ENCODE peak calls at places on chromosome 15, in seven cellular contexts. J is iris pigment epithelial cell, B is T-helper 2 cell, Q is putamen, G is nucleus accumbens, S is A549, V is RWPE1. Z is an unnamed sample.

GRCh38 chr15:42081463-42081830 is 12.9 kb downstream of the PLA2G4D start:
- DNase-seq in J (no peak), V (no peak), S (no peak), Q (no peak), G (no peak), B (no peak), Z (no peak)

GRCh38 chr15:82174471-82174870 is 88.1 kb downstream of the EFL1 start:
- DNase-seq in G (no peak), J (no peak), B (no peak), V (no peak), Q (no peak), S (no peak), Z (no peak)

GRCh38 chr15:98896802-98897732 is 110.5 kb downstream of the PGPEP1L start:
- DNase-seq in G (no peak), J (peak), Q (no peak), B (no peak), S (peak), V (peak), Z (peak)

GRCh38 chr15:91853501-91853967 is at the start of gene SLCO3A1:
- DNase-seq in B (peak), G (no peak), Q (peak), V (peak), S (peak), J (no peak), Z (no peak)

GRCh38 chr15:52284164-52284563 is 11.4 kb downstream of the MYO5C start:
- DNase-seq in V (peak), Q (peak), J (peak), G (no peak), S (peak), B (no peak), Z (no peak)

GRCh38 chr15:48191574-48192225 is at the start of gene CTXN2:
- DNase-seq in Q (peak), B (peak), J (peak), G (peak), S (no peak), V (no peak), Z (no peak)

GRCh38 chr15:56052389-56053045 is 59.1 kb upstream of the NEDD4 start:
- DNase-seq in S (peak), G (no peak), J (peak), B (peak), Q (peak), V (peak), Z (no peak)

GRCh38 chr15:71752604-71753289 is 57.6 kb upstream of the NR2E3 start:
- DNase-seq in V (peak), J (peak), S (peak), G (no peak), Q (no peak), B (peak), Z (peak)

GRCh38 chr15:73387507-73388255 is 18.9 kb upstream of the HCN4 start:
- DNase-seq in S (no peak), V (no peak), B (no peak), Q (no peak), J (peak), G (no peak), Z (no peak)

GRCh38 chr15:74995779-74996765 is 709 bp downstream of the SCAMP5 start:
- DNase-seq in Q (no peak), G (no peak), V (no peak), S (no peak), B (no peak), J (no peak), Z (no peak)

GRCh38 chr15:95131071-95131683 is 899.8 kb downstream of the MCTP2 start:
- DNase-seq in J (no peak), B (no peak), Q (no peak), G (no peak), V (no peak), S (no peak), Z (no peak)